ENCODE peak calls at places on chromosomes 4 and X, in six cellular contexts. O is GM12891, M is esophagus squamous epithelium, G is transverse colon, J is IMR-90, E is gastrocnemius medialis. I is an unnamed sample.

GRCh38 chr4:48445704-48446103 is 37.4 kb upstream of the SLC10A4 start:
- DNase-seq in O (no peak), M (no peak), G (no peak), J (peak; percentile 12), E (no peak), I (no peak)

GRCh38 chr4:109506890-109507289 is 53.2 kb upstream of the MCUB start:
- DNase-seq in O (no peak), M (no peak), G (no peak), J (peak; percentile 2), E (no peak), I (no peak)

GRCh38 chr4:3115637-3116300 is 41.3 kb downstream of the HTT start:
- DNase-seq in O (no peak), M (no peak), G (no peak), J (peak; percentile 81), E (no peak), I (no peak)

GRCh38 chr4:63693321-63693720 is 715.9 kb downstream of the TECRL start:
- DNase-seq in O (no peak), M (no peak), G (no peak), J (no peak), E (no peak), I (no peak)

GRCh38 chr4:111546881-111547280 is 598.4 kb upstream of the FAM241A start:
- DNase-seq in O (no peak), M (no peak), G (no peak), J (no peak), E (no peak), I (no peak)

GRCh38 chrX:125444659-125445058 is 125.0 kb downstream of the TEX13C start:
- DNase-seq in O (no peak), M (no peak), G (no peak), J (no peak), E (no peak), I (no peak)

GRCh38 chrX:153863251-153863991 is 22.6 kb downstream of the L1CAM start:
- DNase-seq in O (peak; percentile 8), M (no peak), G (no peak), J (no peak), E (no peak), I (no peak)

GRCh38 chr4:124334119-124334518 is 378.4 kb downstream of the ANKRD50 start:
- DNase-seq in O (no peak), M (no peak), G (no peak), J (peak; percentile 89), E (no peak), I (peak; percentile 14)

GRCh38 chrX:16138108-16138427 is 14.7 kb downstream of the GRPR start:
- DNase-seq in O (no peak), M (no peak), G (no peak), J (no peak), E (no peak), I (no peak)

GRCh38 chr4:34202154-34202553 is 2042.2 kb downstream of the ARAP2 start:
- DNase-seq in O (no peak), M (no peak), G (no peak), J (no peak), E (no peak), I (no peak)

GRCh38 chr4:154049457-154050181 is 260.7 kb upstream of the SFRP2 start:
- DNase-seq in O (no peak), M (no peak), G (peak; percentile 10), J (no peak), E (no peak), I (no peak)

GRCh38 chrX:65894138-65894537 is 145.7 kb downstream of the VSIG4 start:
- DNase-seq in O (no peak), M (no peak), G (peak; percentile 17), J (no peak), E (no peak), I (no peak)

GRCh38 chr4:88217169-88217568 is 58.7 kb upstream of the ABCG2 start:
- DNase-seq in O (no peak), M (no peak), G (no peak), J (no peak), E (no peak), I (no peak)

GRCh38 chr4:68905598-68906237 is 45.9 kb downstream of the UGT2A3 start:
- DNase-seq in O (no peak), M (no peak), G (no peak), J (no peak), E (no peak), I (no peak)

GRCh38 chr4:179095585-179096228 is 1653.5 kb upstream of the AGA start:
- DNase-seq in O (no peak), M (no peak), G (no peak), J (peak; percentile 46), E (no peak), I (no peak)

DNA sequence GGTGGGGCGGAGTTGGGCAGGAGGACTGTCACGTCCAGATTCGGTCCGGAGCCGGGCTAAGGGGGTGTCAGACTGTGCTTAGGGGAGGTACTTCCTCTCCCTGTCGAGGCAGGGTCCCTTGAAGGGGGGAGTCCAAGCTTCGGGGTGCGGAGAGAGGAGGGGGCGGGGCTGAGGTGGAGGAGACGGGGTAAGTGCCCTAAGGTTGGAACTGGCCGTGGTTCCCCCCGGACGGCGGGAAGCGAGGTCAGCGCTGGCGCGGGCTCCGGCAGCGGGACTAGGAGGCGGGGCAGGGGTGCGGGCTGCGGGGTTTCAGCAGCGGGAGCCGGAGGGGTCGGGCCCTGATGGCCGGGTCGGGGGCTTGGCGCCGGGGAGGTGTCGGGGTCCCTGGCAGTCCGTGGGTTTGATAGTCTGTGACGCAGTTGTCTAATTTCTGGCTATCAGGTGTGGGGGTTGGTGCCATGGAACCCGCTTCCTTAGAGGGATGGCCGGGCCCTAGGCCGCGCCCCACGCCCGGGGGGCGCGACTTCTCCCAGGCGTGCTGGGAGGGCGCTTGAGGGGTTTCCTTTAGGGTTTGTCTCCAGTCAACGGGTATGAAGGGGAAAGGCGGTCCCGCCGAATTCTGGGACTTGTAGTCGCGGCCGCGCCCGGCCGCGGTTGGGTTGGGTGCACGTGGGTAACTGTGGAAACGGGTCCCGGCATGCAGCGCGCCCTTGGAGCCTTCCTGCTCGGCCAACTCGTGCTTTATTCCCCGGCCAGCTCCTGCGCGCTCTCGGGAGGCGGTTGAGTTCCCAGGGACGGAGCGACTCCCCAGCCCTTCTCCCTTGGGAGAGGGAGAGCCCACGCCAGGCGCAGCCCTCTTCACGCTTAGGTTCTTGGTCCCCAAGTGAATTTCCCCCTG is 1.5 kb downstream of the DCUN1D4 start:
- DNase-seq in O (peak; percentile 58), M (peak; percentile 76), G (peak; percentile 94), J (peak; percentile 90), E (peak; percentile 94), I (peak; percentile 55)
- TF ChIP-seq POLR2A in O (no peak), M (peak; percentile 27), G (no peak), J (no peak), E (peak; percentile 79), I (no peak)

GRCh38 chr4:7070729-7071511 is 3.1 kb upstream of the GRPEL1 start:
- DNase-seq in O (peak; percentile 53), M (no peak), G (peak; percentile 91), J (peak; percentile 54), E (peak; percentile 66), I (peak; percentile 28)
- TF ChIP-seq POLR2A in O (no peak), M (no peak), G (no peak), J (no peak), E (no peak), I (no peak)

DNA sequence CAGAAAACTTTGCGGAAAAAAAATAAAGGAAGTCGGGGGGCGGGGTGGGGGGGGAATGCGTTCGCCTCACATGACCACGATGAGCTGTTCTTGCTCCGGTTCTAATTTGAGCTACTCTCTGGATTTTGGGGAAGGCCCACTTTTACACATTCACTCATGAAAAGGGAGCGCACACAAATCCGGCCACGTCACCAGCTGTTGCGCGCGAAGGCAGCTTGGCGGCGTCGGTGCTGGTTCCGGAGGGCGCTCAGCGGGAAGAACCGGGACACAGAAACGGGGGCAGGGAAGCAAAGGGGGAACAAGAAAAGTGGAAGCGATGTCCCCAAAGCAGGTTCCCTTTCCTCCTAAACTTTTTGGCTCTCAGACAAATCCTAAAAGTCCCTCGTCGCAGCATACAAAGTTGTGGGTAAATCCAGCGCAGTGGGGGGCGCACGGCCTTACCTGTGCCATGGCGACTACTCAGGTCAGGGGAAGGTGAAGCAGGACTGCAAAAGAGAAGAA is 590 bp downstream of the ANXA5 start:
- DNase-seq in O (no peak), M (peak; percentile 16), G (peak; percentile 76), J (peak; percentile 85), E (peak; percentile 43), I (no peak)
- TF ChIP-seq POLR2A in O (no peak), M (no peak), G (no peak), J (peak; percentile 51), E (no peak), I (no peak)

DNA sequence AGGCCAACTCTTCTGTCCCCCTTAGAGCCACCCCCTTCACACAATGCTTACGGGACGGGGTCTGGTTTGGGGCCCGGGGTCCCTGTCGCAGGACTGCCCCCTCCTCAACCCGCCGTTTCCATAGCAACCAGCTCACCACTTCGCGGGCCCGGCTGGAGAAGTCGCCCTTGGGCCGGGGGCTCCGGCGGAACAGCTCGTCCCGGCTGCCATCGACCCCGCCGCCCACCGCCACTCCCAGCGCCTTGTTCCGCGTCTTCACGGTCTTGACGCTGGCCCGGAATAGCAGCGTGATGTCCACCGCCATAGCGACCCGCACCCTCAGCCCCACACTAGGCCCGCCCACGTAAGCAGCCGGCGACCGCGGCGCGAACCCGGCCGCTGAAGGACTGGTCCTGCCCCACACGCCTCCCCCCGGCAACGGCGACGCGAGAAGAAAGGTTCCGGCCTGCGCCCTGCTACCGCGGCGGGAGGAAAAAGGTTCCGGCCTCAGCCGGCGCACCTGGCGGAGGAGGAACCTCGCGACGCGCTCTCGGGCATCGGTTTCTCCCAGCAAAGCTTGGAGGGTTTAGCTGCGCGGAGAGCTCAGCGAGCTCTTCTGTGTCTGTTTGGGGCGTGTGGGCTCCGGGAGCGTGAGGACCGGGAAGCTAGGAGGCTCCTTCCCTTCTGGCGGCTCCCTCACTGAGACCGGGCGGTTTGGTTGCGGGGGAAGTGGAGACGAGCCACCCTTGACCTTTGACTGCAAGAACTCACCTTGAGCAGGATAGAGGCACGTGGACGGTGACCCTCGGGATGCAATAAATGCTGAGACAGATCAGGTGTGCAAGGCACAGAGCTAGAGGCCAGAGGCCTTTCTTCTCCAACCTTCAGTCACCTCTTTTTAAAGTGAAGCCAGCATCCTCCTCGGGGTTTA is at the start of gene STX18:
- DNase-seq in O (peak; percentile 85), M (peak; percentile 22), G (peak; percentile 90), J (peak; percentile 83), E (peak; percentile 67), I (peak; percentile 47)
- TF ChIP-seq POLR2A in O (peak; percentile 62), M (peak; percentile 61), G (peak; percentile 91), J (peak; percentile 84), E (peak; percentile 68), I (peak; percentile 81)

I was measured in H54.